ENCODE peak calls at places on chromosomes 11 and 22, in four cellular contexts. One of them, this sample, is unnamed.

GRCh38 chr11:2088746-2089535 is 50.2 kb downstream of the IGF2 start:
- DNase-seq in lower lobe of right lung: peak; percentile 11
- DNase-seq in A673: no peak
- DNase-seq in psoas muscle: no peak
- DNase-seq in this sample: no peak

GRCh38 chr11:3161309-3161708 is 3.8 kb downstream of the OSBPL5 start:
- DNase-seq in A673: no peak
- DNase-seq in lower lobe of right lung: peak; percentile 43
- DNase-seq in psoas muscle: no peak
- DNase-seq in this sample: no peak

GRCh38 chr11:27179334-27179733 is 138.7 kb downstream of the BBOX1 start:
- DNase-seq in A673: no peak
- DNase-seq in lower lobe of right lung: no peak
- DNase-seq in psoas muscle: no peak
- DNase-seq in this sample: no peak

GRCh38 chr11:124536520-124536919 is 6.9 kb downstream of the OR8B12 start:
- DNase-seq in psoas muscle: peak; percentile 26
- DNase-seq in lower lobe of right lung: peak; percentile 56
- DNase-seq in A673: peak; percentile 14
- DNase-seq in this sample: peak; percentile 80

GRCh38 chr11:64921384-64921783 is 3.1 kb upstream of the PPP2R5B start:
- DNase-seq in lower lobe of right lung: no peak
- DNase-seq in psoas muscle: no peak
- DNase-seq in A673: no peak
- DNase-seq in this sample: peak; percentile 35

GRCh38 chr22:35315141-35315854 is 15.6 kb downstream of the TOM1 start:
- DNase-seq in psoas muscle: peak; percentile 74
- DNase-seq in lower lobe of right lung: no peak
- DNase-seq in A673: no peak
- DNase-seq in this sample: no peak

GRCh38 chr22:43207386-43207785 is 20.5 kb upstream of the TTLL12 start:
- DNase-seq in lower lobe of right lung: peak; percentile 14
- DNase-seq in A673: no peak
- DNase-seq in psoas muscle: no peak
- DNase-seq in this sample: no peak

GRCh38 chr11:6437993-6438392 is 2.8 kb downstream of the HPX start:
- DNase-seq in lower lobe of right lung: no peak
- DNase-seq in A673: no peak
- DNase-seq in psoas muscle: no peak
- DNase-seq in this sample: no peak

GRCh38 chr11:65572356-65573043 is at the start of gene FAM89B:
- DNase-seq in psoas muscle: peak; percentile 93
- DNase-seq in lower lobe of right lung: peak; percentile 95
- DNase-seq in A673: peak; percentile 97
- DNase-seq in this sample: peak; percentile 98

GRCh38 chr11:36265793-36266628 is 23.2 kb downstream of the COMMD9 start:
- DNase-seq in A673: peak; percentile 87
- DNase-seq in lower lobe of right lung: peak; percentile 63
- DNase-seq in psoas muscle: peak; percentile 42
- DNase-seq in this sample: peak; percentile 72

GRCh38 chr22:30336752-30337460 is 10.2 kb upstream of the TBC1D10A start:
- DNase-seq in psoas muscle: peak; percentile 41
- DNase-seq in A673: no peak
- DNase-seq in lower lobe of right lung: no peak
- DNase-seq in this sample: peak; percentile 86

GRCh38 chr11:75839851-75840250 is 24.8 kb downstream of the UVRAG start:
- DNase-seq in psoas muscle: no peak
- DNase-seq in A673: no peak
- DNase-seq in lower lobe of right lung: no peak
- DNase-seq in this sample: no peak

GRCh38 chr22:39175127-39176066 is 22.9 kb upstream of the CBX7 start:
- DNase-seq in A673: no peak
- DNase-seq in psoas muscle: no peak
- DNase-seq in lower lobe of right lung: no peak
- DNase-seq in this sample: no peak

GRCh38 chr22:19756288-19757128 is 4.1 kb upstream of the TBX1 start:
- DNase-seq in lower lobe of right lung: peak; percentile 79
- DNase-seq in psoas muscle: no peak
- DNase-seq in A673: peak; percentile 40
- DNase-seq in this sample: peak; percentile 64

GRCh38 chr11:33063326-33063775 is 24.0 kb downstream of the TCP11L1 start:
- DNase-seq in psoas muscle: no peak
- DNase-seq in A673: no peak
- DNase-seq in lower lobe of right lung: no peak
- DNase-seq in this sample: no peak

GRCh38 chr22:32950366-32950765 is 107.8 kb downstream of the SYN3 start:
- DNase-seq in lower lobe of right lung: no peak
- DNase-seq in A673: no peak
- DNase-seq in psoas muscle: no peak
- DNase-seq in this sample: no peak
- H3K27ac ChIP-seq in lower lobe of right lung: peak overlapping the region; percentile 59
- H3K27ac ChIP-seq in A673: no peak overlapping the region
- H3K27ac ChIP-seq in psoas muscle: no peak overlapping the region
- H3K27ac ChIP-seq in this sample: peak overlapping the region; percentile 50

GRCh38 chr11:119368121-119369034 is 13.1 kb downstream of the USP2 start:
- DNase-seq in psoas muscle: peak; percentile 87
- DNase-seq in A673: peak; percentile 80
- DNase-seq in lower lobe of right lung: no peak
- DNase-seq in this sample: peak; percentile 84

GRCh38 chr11:119366690-119367620 is 14.5 kb downstream of the USP2 start:
- DNase-seq in psoas muscle: no peak
- DNase-seq in A673: no peak
- DNase-seq in lower lobe of right lung: no peak
- DNase-seq in this sample: no peak

GRCh38 chr11:119369035-119369925 is 12.2 kb downstream of the USP2 start:
- DNase-seq in A673: no peak
- DNase-seq in psoas muscle: no peak
- DNase-seq in lower lobe of right lung: no peak
- DNase-seq in this sample: no peak

GRCh38 chr11:119365071-119365591 is 16.4 kb downstream of the USP2 start:
- DNase-seq in lower lobe of right lung: no peak
- DNase-seq in psoas muscle: no peak
- DNase-seq in A673: no peak
- DNase-seq in this sample: no peak

DNA sequence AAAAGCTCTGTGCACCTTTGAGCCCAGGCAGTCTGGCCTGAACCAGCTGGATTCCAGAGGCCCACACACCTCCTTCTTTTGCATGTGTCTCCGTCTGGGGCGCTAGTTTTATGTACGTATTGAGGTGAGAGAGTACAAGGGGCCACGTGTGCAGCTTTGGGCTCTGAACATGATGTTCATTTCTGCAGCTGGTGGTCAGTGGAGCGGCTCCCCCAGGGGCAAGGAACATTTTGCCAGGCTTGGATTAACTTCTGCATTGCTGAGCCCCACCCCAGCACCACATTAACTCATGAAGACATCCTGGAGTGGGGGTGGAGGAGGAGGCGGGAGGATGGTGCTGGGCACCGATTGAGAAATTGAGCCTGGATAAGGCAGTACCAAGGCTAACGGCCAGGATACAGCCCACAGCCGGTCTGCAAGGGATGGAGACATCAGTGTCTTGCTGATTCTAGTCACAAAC is 13.8 kb downstream of the USP2 start:
- DNase-seq in lower lobe of right lung: no peak
- DNase-seq in A673: no peak
- DNase-seq in psoas muscle: no peak
- DNase-seq in this sample: no peak
- H3K27ac ChIP-seq in lower lobe of right lung: peak overlapping the region; percentile 36
- H3K27ac ChIP-seq in A673: no peak overlapping the region
- H3K27ac ChIP-seq in psoas muscle: peak overlapping the region; percentile 97
- H3K27ac ChIP-seq in this sample: peak overlapping the region; percentile 88

GRCh38 chr11:28966951-28967350 is 858.8 kb downstream of the METTL15 start:
- DNase-seq in lower lobe of right lung: no peak
- DNase-seq in psoas muscle: no peak
- DNase-seq in A673: no peak
- DNase-seq in this sample: no peak

GRCh38 chr11:28962492-28962891 is 854.3 kb downstream of the METTL15 start:
- DNase-seq in lower lobe of right lung: no peak
- DNase-seq in psoas muscle: no peak
- DNase-seq in A673: no peak
- DNase-seq in this sample: no peak

GRCh38 chr11:28963189-28963588 is 855.0 kb downstream of the METTL15 start:
- DNase-seq in psoas muscle: no peak
- DNase-seq in A673: no peak
- DNase-seq in lower lobe of right lung: no peak
- DNase-seq in this sample: no peak

GRCh38 chr11:28964811-28965210 is 856.6 kb downstream of the METTL15 start:
- DNase-seq in psoas muscle: no peak
- DNase-seq in lower lobe of right lung: no peak
- DNase-seq in A673: no peak
- DNase-seq in this sample: no peak

GRCh38 chr11:28965824-28966223 is 857.6 kb downstream of the METTL15 start:
- DNase-seq in lower lobe of right lung: no peak
- DNase-seq in A673: no peak
- DNase-seq in psoas muscle: no peak
- DNase-seq in this sample: no peak
- H3K27ac ChIP-seq in lower lobe of right lung: no peak overlapping the region
- H3K27ac ChIP-seq in A673: no peak overlapping the region
- H3K27ac ChIP-seq in psoas muscle: no peak overlapping the region
- H3K27ac ChIP-seq in this sample: no peak overlapping the region

DNA sequence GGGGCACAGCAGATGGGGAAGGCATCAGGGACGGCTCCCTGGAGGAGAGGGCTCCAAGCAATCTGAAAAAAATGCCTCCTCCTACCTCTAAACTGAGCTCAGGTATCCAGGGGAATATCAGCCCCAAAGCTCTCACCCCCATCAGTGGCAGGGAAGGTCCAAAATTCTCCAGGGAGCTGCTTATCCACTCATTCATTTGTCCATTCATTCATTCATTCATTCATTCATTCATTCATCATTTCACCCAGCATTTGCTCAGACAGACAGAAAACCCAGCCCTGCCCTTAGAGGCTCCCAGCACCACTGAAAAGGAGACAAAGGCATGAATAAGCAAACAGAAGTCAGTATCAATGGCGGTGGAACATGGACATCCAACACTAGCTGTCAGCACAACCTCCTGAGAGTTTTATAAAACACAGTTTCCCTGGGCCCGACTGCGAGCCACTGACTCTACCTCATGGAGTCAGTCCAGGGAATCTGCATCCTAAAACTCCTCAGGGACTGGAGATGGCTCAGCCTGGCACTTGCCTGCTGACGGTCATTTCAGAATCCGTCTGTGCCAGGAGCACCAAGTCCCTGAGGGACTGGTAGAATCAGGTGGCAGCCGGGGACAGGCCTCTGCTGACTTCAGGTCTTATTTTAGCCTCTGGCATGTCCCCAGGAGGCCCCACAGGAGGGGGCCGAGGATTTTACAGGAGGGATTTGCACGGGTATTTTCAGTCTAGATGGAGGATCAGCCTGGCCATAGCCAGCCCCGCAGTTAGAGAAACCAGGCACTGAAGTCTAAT is 164.6 kb downstream of the MN1 start:
- DNase-seq in lower lobe of right lung: no peak
- DNase-seq in psoas muscle: peak; percentile 70
- DNase-seq in A673: no peak
- DNase-seq in this sample: peak; percentile 79
- H3K27ac ChIP-seq in lower lobe of right lung: no peak overlapping the region
- H3K27ac ChIP-seq in psoas muscle: peak overlapping the region; percentile 97
- H3K27ac ChIP-seq in A673: no peak overlapping the region
- H3K27ac ChIP-seq in this sample: peak overlapping the region; percentile 60

DNA sequence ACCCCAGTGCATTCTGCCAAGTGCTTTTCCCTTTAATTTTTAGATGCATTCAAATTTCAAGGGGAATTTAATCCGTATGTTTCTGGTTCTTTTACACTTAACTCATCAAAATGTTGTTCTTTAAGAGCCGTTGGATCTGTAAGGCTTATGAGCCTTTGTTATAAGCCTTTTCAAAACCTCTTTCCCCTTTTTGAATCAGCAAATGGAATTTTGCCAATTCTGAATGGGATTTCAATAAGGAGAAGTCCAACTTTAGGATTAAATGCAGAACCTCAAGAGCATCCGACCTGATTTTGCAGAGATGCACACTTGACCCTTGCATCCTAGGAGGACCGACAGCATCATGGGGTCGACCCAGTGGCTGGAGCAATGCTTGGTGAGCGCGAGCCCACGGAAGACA is 708.3 kb downstream of the NTM start:
- DNase-seq in A673: no peak
- DNase-seq in psoas muscle: no peak
- DNase-seq in lower lobe of right lung: no peak
- DNase-seq in this sample: no peak
- H3K27ac ChIP-seq in A673: no peak overlapping the region
- H3K27ac ChIP-seq in psoas muscle: no peak overlapping the region
- H3K27ac ChIP-seq in lower lobe of right lung: no peak overlapping the region
- H3K27ac ChIP-seq in this sample: no peak overlapping the region

DNA sequence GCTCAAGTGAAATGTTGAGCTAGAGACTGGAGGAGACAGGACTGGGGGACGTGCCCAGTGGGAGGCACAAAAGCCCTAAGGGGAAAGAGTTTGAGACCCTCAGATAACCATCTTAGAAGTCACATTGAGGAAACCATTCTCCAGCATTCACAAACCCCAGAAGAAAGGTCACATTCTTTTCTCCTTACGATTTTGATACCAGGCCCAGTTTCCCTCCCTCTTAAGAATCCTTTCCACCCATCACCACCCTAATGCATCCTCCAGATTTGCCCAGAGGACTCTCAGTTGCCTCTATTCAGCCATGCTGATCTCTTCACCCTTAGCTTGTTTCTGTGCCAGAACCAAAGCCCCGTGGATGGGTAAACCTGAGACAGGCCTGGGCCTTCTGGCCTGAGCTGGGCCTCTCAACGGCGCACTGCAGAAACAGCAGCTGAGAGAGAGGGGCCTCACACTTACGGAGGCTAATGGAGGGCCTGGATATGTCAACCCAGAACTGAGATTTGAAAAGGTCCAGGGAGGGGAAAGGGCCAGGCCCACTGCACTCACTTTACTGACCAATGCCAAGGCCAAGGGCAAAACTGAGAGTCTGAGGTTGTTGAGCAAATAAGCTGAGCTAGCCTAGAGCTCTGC is 32.3 kb upstream of the OAF start:
- DNase-seq in A673: no peak
- DNase-seq in lower lobe of right lung: no peak
- DNase-seq in psoas muscle: no peak
- DNase-seq in this sample: no peak
- H3K27ac ChIP-seq in A673: no peak overlapping the region
- H3K27ac ChIP-seq in lower lobe of right lung: no peak overlapping the region
- H3K27ac ChIP-seq in psoas muscle: peak overlapping the region; percentile 18
- H3K27ac ChIP-seq in this sample: peak overlapping the region; percentile 40

GRCh38 chr11:73759520-73760065 is 1.3 kb downstream of the RAB6A start:
- DNase-seq in lower lobe of right lung: no peak
- DNase-seq in psoas muscle: no peak
- DNase-seq in A673: peak; percentile 53
- DNase-seq in this sample: no peak
- H3K27ac ChIP-seq in lower lobe of right lung: peak overlapping the region; percentile 95
- H3K27ac ChIP-seq in psoas muscle: peak overlapping the region; percentile 98
- H3K27ac ChIP-seq in A673: peak overlapping the region; percentile 90
- H3K27ac ChIP-seq in this sample: peak overlapping the region; percentile 99

DNA sequence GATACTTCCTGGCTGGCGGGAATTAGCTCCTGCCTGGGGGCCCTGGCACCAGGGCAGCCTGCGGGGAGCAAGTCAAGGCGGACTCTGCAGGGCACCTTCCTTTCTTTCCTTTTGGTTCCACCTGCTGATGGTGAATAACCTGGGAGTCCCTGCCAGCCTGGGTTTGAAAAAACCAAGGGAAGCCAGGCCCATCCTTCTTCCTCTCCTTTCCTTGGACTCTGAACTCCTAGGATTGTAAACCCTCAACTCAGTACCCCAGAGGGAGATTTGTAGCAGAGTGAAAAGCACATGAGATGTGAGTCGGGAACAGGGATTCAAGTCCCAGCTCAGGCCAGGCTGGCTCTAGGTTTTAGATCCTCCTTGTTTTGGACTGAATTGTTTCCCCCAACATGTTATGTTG is 216.8 kb downstream of the CEP164 start:
- DNase-seq in A673: no peak
- DNase-seq in psoas muscle: no peak
- DNase-seq in lower lobe of right lung: peak; percentile 7
- DNase-seq in this sample: no peak
- H3K27ac ChIP-seq in A673: no peak overlapping the region
- H3K27ac ChIP-seq in psoas muscle: no peak overlapping the region
- H3K27ac ChIP-seq in lower lobe of right lung: no peak overlapping the region
- H3K27ac ChIP-seq in this sample: no peak overlapping the region